ENCODE peak calls at places on chromosomes 6 and 20, in seven cellular contexts. One of them, this sample, is unnamed.

GRCh38 chr20:57476641-57477461 is 48.1 kb downstream of the CTCFL start:
- DNase-seq in GOT3: no peak
- DNase-seq in COLO829: no peak
- DNase-seq in T-helper 9 cell: no peak
- DNase-seq in ecto neural progenitor cell: no peak
- DNase-seq in heart left ventricle: peak
- DNase-seq in choroid plexus epithelial cell: no peak
- DNase-seq in this sample: no peak

GRCh38 chr6:71420693-71421328 is 132.2 kb downstream of the OGFRL1 start:
- DNase-seq in heart left ventricle: peak
- DNase-seq in T-helper 9 cell: no peak
- DNase-seq in COLO829: peak
- DNase-seq in ecto neural progenitor cell: peak
- DNase-seq in choroid plexus epithelial cell: peak
- DNase-seq in GOT3: peak
- DNase-seq in this sample: peak

GRCh38 chr6:18457065-18457817 is 70.1 kb downstream of the RNF144B start:
- DNase-seq in choroid plexus epithelial cell: peak
- DNase-seq in COLO829: peak
- DNase-seq in GOT3: no peak
- DNase-seq in heart left ventricle: no peak
- DNase-seq in T-helper 9 cell: no peak
- DNase-seq in ecto neural progenitor cell: no peak
- DNase-seq in this sample: no peak

GRCh38 chr6:158029668-158030230 is 48.1 kb downstream of the SYNJ2 start:
- DNase-seq in heart left ventricle: no peak
- DNase-seq in GOT3: no peak
- DNase-seq in COLO829: no peak
- DNase-seq in T-helper 9 cell: no peak
- DNase-seq in choroid plexus epithelial cell: no peak
- DNase-seq in ecto neural progenitor cell: no peak
- DNase-seq in this sample: no peak

GRCh38 chr6:491233-491632 is 99.7 kb downstream of the IRF4 start:
- DNase-seq in GOT3: no peak
- DNase-seq in ecto neural progenitor cell: no peak
- DNase-seq in T-helper 9 cell: peak
- DNase-seq in heart left ventricle: no peak
- DNase-seq in COLO829: no peak
- DNase-seq in choroid plexus epithelial cell: no peak
- DNase-seq in this sample: no peak

GRCh38 chr6:22327881-22328280 is 31.0 kb upstream of the PRL start:
- DNase-seq in heart left ventricle: no peak
- DNase-seq in GOT3: no peak
- DNase-seq in COLO829: no peak
- DNase-seq in choroid plexus epithelial cell: no peak
- DNase-seq in ecto neural progenitor cell: no peak
- DNase-seq in T-helper 9 cell: no peak
- DNase-seq in this sample: no peak

GRCh38 chr20:26209171-26209941 is 512.7 kb upstream of the ZNF337 start:
- DNase-seq in T-helper 9 cell: no peak
- DNase-seq in GOT3: no peak
- DNase-seq in COLO829: no peak
- DNase-seq in ecto neural progenitor cell: peak
- DNase-seq in heart left ventricle: peak
- DNase-seq in choroid plexus epithelial cell: peak
- DNase-seq in this sample: no peak

GRCh38 chr6:64539917-64540316 is 904.3 kb downstream of the PHF3 start:
- DNase-seq in GOT3: no peak
- DNase-seq in COLO829: no peak
- DNase-seq in T-helper 9 cell: no peak
- DNase-seq in choroid plexus epithelial cell: no peak
- DNase-seq in heart left ventricle: no peak
- DNase-seq in ecto neural progenitor cell: no peak
- DNase-seq in this sample: no peak

GRCh38 chr6:16089232-16089843 is 39.5 kb upstream of the MYLIP start:
- DNase-seq in choroid plexus epithelial cell: peak
- DNase-seq in T-helper 9 cell: no peak
- DNase-seq in heart left ventricle: no peak
- DNase-seq in ecto neural progenitor cell: no peak
- DNase-seq in GOT3: no peak
- DNase-seq in COLO829: no peak
- DNase-seq in this sample: no peak

GRCh38 chr20:33561981-33562601 is 72.2 kb downstream of the CBFA2T2 start:
- DNase-seq in COLO829: peak
- DNase-seq in ecto neural progenitor cell: no peak
- DNase-seq in choroid plexus epithelial cell: peak
- DNase-seq in heart left ventricle: no peak
- DNase-seq in GOT3: no peak
- DNase-seq in T-helper 9 cell: no peak
- DNase-seq in this sample: no peak

GRCh38 chr20:46255440-46256104 is 52.7 kb downstream of the CDH22 start:
- DNase-seq in heart left ventricle: peak
- DNase-seq in COLO829: no peak
- DNase-seq in GOT3: no peak
- DNase-seq in ecto neural progenitor cell: no peak
- DNase-seq in choroid plexus epithelial cell: peak
- DNase-seq in T-helper 9 cell: peak
- DNase-seq in this sample: no peak

GRCh38 chr6:3789896-3790558 is 38.5 kb upstream of the PXDC1 start:
- DNase-seq in heart left ventricle: no peak
- DNase-seq in choroid plexus epithelial cell: no peak
- DNase-seq in GOT3: no peak
- DNase-seq in COLO829: no peak
- DNase-seq in ecto neural progenitor cell: no peak
- DNase-seq in T-helper 9 cell: no peak
- DNase-seq in this sample: no peak

GRCh38 chr6:149060300-149060984 is 257.1 kb upstream of the TAB2 start:
- DNase-seq in heart left ventricle: peak
- DNase-seq in GOT3: no peak
- DNase-seq in T-helper 9 cell: peak
- DNase-seq in choroid plexus epithelial cell: peak
- DNase-seq in ecto neural progenitor cell: no peak
- DNase-seq in COLO829: no peak
- DNase-seq in this sample: peak

GRCh38 chr6:116562614-116563013 is 8.7 kb upstream of the RWDD1 start:
- DNase-seq in COLO829: no peak
- DNase-seq in T-helper 9 cell: no peak
- DNase-seq in heart left ventricle: no peak
- DNase-seq in ecto neural progenitor cell: no peak
- DNase-seq in GOT3: no peak
- DNase-seq in choroid plexus epithelial cell: no peak
- DNase-seq in this sample: no peak

GRCh38 chr6:156827382-156827781 is 50.2 kb downstream of the ARID1B start:
- DNase-seq in COLO829: no peak
- DNase-seq in T-helper 9 cell: no peak
- DNase-seq in choroid plexus epithelial cell: peak
- DNase-seq in heart left ventricle: no peak
- DNase-seq in ecto neural progenitor cell: no peak
- DNase-seq in GOT3: no peak
- DNase-seq in this sample: no peak

This sample was measured in T-helper 1 cell.